ENCODE peak calls at places on chromosomes 5 and 9, in eight cellular contexts. U is H9, X is ascending aorta, T is dorsolateral prefrontal cortex, I is endothelial cell of umbilical vein, O is Peyer's patch, W is psoas muscle, A is A549. R is an unnamed sample.

GRCh38 chr5:16457853-16458252 is 7.7 kb downstream of the ZNF622 start:
- DNase-seq in W (no peak), O (no peak), U (no peak), A (no peak), X (no peak), T (no peak), I (no peak), R (no peak)

GRCh38 chr5:1445313-1445894 is at the start of gene SLC6A3:
- DNase-seq in I (no peak), O (no peak), X (no peak), A (no peak), W (peak), U (peak), T (no peak), R (no peak)

GRCh38 chr9:12708562-12709298 is 15.5 kb downstream of the TYRP1 start:
- DNase-seq in I (peak), U (no peak), X (no peak), T (no peak), A (peak), O (no peak), W (no peak), R (peak)

GRCh38 chr9:34589656-34590375 is at the start of gene CNTFR:
- DNase-seq in A (no peak), O (no peak), I (no peak), W (peak), X (no peak), U (no peak), T (peak), R (no peak)

GRCh38 chr9:30713279-30713678 is 1671.2 kb upstream of the ACO1 start:
- DNase-seq in I (no peak), T (no peak), W (no peak), U (no peak), O (no peak), X (no peak), A (no peak), R (no peak)

GRCh38 chr9:7243838-7244237 is 486.1 kb downstream of the KDM4C start:
- DNase-seq in X (no peak), U (no peak), A (no peak), W (no peak), O (no peak), I (no peak), T (no peak), R (no peak)

GRCh38 chr9:21030389-21031035 is 928 bp downstream of the HACD4 start:
- DNase-seq in I (peak), W (no peak), U (no peak), T (no peak), X (no peak), A (peak), O (no peak), R (peak)

GRCh38 chr9:89497978-89498844 is at the start of gene SEMA4D:
- DNase-seq in T (peak), X (no peak), A (peak), U (peak), I (peak), W (peak), O (peak), R (no peak)

GRCh38 chr5:128341056-128341455 is 197.0 kb downstream of the FBN2 start:
- DNase-seq in T (no peak), U (no peak), X (no peak), I (no peak), O (no peak), A (no peak), W (no peak), R (no peak)

GRCh38 chr9:137127301-137128157 is 11.4 kb upstream of the GRIN1 start:
- DNase-seq in X (no peak), W (no peak), U (no peak), A (peak), O (peak), T (peak), I (peak), R (no peak)

GRCh38 chr9:69028754-69029153 is 6.8 kb upstream of the FXN start:
- DNase-seq in X (no peak), I (no peak), T (no peak), A (no peak), O (no peak), W (no peak), U (no peak), R (no peak)

GRCh38 chr9:120914410-120914809 is 12.2 kb downstream of the TRAF1 start:
- DNase-seq in U (no peak), T (peak), A (no peak), W (no peak), X (peak), O (no peak), I (no peak), R (no peak)

GRCh38 chr5:77844408-77845272 is 68.5 kb upstream of the TBCA start:
- DNase-seq in T (no peak), O (no peak), A (no peak), X (no peak), I (peak), W (peak), U (no peak), R (no peak)

GRCh38 chr9:35687972-35688557 is 1.7 kb downstream of the TPM2 start:
- DNase-seq in W (peak), T (no peak), U (no peak), I (no peak), A (no peak), O (no peak), X (no peak), R (no peak)

GRCh38 chr5:31192442-31192841 is 1.0 kb upstream of the CDH6 start:
- DNase-seq in T (no peak), W (no peak), A (no peak), I (no peak), X (no peak), U (no peak), O (no peak), R (no peak)

GRCh38 chr9:124284940-124285441 is 27.2 kb downstream of the NEK6 start:
- DNase-seq in U (no peak), T (peak), O (no peak), X (no peak), W (no peak), I (no peak), A (no peak), R (no peak)

GRCh38 chr5:82156876-82157275 is 121.3 kb downstream of the RPS23 start:
- DNase-seq in U (no peak), A (no peak), I (no peak), T (no peak), W (no peak), X (no peak), O (no peak), R (no peak)

GRCh38 chr5:135834639-135835529 is at the start of gene SLC25A48:
- DNase-seq in I (peak), A (peak), O (no peak), T (peak), U (peak), X (no peak), W (peak), R (no peak)

GRCh38 chr9:108786756-108787663 is 68.8 kb downstream of the ACTL7B start:
- DNase-seq in I (no peak), T (no peak), W (no peak), U (no peak), O (no peak), A (peak), X (no peak), R (peak)

GRCh38 chr5:126002222-126002897 is 420.8 kb upstream of the GRAMD2B start:
- DNase-seq in X (peak), T (no peak), O (no peak), W (peak), U (no peak), I (peak), A (no peak), R (no peak)

GRCh38 chr5:141617128-141617527 is 1.7 kb downstream of the DIAPH1 start:
- DNase-seq in I (no peak), U (no peak), A (no peak), X (no peak), O (no peak), W (no peak), T (no peak), R (no peak)

GRCh38 chr9:129594632-129595031 is 26.3 kb downstream of the C9orf50 start:
- DNase-seq in T (no peak), I (no peak), W (no peak), X (no peak), A (no peak), U (no peak), O (no peak), R (no peak)

GRCh38 chr9:129595903-129596540 is 24.9 kb downstream of the C9orf50 start:
- DNase-seq in A (no peak), I (no peak), U (no peak), W (no peak), O (no peak), X (no peak), T (no peak), R (no peak)

GRCh38 chr9:129597355-129598088 is 23.4 kb downstream of the C9orf50 start:
- DNase-seq in A (peak), U (peak), O (no peak), X (no peak), I (peak), W (peak), T (no peak), R (no peak)

GRCh38 chr9:129596541-129597328 is 24.2 kb downstream of the C9orf50 start:
- DNase-seq in A (peak), X (no peak), O (no peak), W (peak), I (no peak), T (no peak), U (peak), R (no peak)

GRCh38 chr9:129595323-129595741 is 25.6 kb downstream of the C9orf50 start:
- DNase-seq in X (no peak), U (no peak), W (no peak), T (no peak), A (no peak), O (no peak), I (no peak), R (no peak)
- H3K27ac ChIP-seq in X (peak), U (no peak), W (no peak), T (no peak), A (peak), O (no peak), I (no peak), R (no peak)

DNA sequence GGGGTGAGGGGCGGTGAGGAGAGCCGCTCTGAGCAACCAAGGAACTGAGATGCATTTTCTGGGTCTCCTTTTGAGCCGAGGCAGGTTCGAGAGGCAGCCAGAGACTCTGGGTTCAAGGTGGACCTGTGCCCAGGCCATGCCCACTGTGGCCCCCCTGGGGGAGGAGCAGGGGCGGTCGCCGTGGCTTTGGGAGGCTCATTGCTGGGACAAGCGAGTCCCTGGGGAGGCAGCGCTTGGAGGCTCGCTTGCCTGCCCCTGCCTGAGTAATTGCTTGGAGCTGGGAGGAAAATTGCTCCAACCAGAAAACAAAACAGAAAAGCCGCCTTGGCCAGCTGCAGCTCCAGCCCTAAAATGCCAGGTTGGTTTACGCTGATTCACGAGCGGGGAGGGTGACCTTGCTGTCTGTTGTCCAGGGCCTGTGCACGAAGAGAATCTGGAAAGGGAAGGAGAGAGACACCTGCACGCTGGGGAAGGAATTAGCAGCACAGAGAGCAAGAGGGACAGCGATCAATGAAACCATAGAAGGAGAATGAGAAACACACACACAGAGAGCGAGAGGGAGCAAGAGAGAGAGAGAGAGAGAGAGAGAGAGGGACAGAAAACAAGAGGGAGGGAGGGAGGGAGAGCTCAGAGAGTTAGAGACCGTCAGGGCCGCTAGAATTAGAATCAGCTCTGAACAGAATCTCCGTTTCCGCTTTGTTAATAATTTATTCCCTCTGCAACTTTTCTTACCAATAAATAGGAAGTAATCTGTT is 25.3 kb downstream of the NTNG2 start:
- DNase-seq in T (no peak), X (no peak), W (no peak), A (no peak), I (no peak), U (peak), O (no peak), R (no peak)
- H3K27ac ChIP-seq in T (peak), X (no peak), W (no peak), A (no peak), I (no peak), U (no peak), O (no peak), R (no peak)

GRCh38 chr9:134536101-134536900 is 105.3 kb upstream of the COL5A1 start:
- DNase-seq in U (no peak), T (no peak), A (no peak), W (no peak), X (no peak), I (no peak), O (no peak), R (no peak)
- H3K27ac ChIP-seq in U (no peak), T (no peak), A (peak), W (no peak), X (no peak), I (no peak), O (no peak), R (no peak)

GRCh38 chr9:112031400-112031799 is 134.8 kb downstream of the UGCG start:
- DNase-seq in T (no peak), O (no peak), U (no peak), A (no peak), W (no peak), X (no peak), I (no peak), R (no peak)

GRCh38 chr9:112032009-112032408 is 135.4 kb downstream of the UGCG start:
- DNase-seq in T (no peak), W (no peak), A (no peak), I (no peak), U (no peak), O (no peak), X (no peak), R (no peak)

GRCh38 chr9:112028242-112029221 is 131.9 kb downstream of the UGCG start:
- DNase-seq in T (no peak), A (peak), X (no peak), I (no peak), U (no peak), W (no peak), O (no peak), R (no peak)

GRCh38 chr9:112032733-112033132 is 136.1 kb downstream of the UGCG start:
- DNase-seq in O (no peak), W (no peak), I (no peak), X (no peak), T (no peak), A (no peak), U (no peak), R (no peak)

GRCh38 chr9:112029921-112030444 is 133.4 kb downstream of the UGCG start:
- DNase-seq in T (no peak), I (peak), A (peak), U (no peak), O (no peak), W (no peak), X (no peak), R (peak)
- H3K27ac ChIP-seq in T (no peak), I (peak), A (peak), U (no peak), O (peak), W (no peak), X (no peak), R (peak)

GRCh38 chr5:173500213-173500560 is 116.3 kb downstream of the BOD1 start:
- DNase-seq in O (no peak), W (no peak), T (no peak), U (no peak), A (no peak), I (no peak), X (no peak), R (no peak)
- H3K27ac ChIP-seq in O (no peak), W (peak), T (no peak), U (no peak), A (no peak), I (no peak), X (peak), R (no peak)

GRCh38 chr9:130689572-130689936 is 4.0 kb upstream of the EXOSC2 start:
- DNase-seq in U (no peak), W (no peak), I (no peak), X (no peak), A (no peak), T (no peak), O (no peak), R (no peak)

GRCh38 chr9:130685104-130685503 is 8.5 kb upstream of the EXOSC2 start:
- DNase-seq in X (no peak), O (no peak), U (no peak), T (no peak), A (no peak), W (no peak), I (no peak), R (no peak)

GRCh38 chr9:130687615-130688014 is 6.0 kb upstream of the EXOSC2 start:
- DNase-seq in X (no peak), O (no peak), W (no peak), I (no peak), A (no peak), T (no peak), U (no peak), R (no peak)

GRCh38 chr9:130689937-130690700 is 3.5 kb upstream of the EXOSC2 start:
- DNase-seq in W (peak), A (peak), X (no peak), O (peak), U (peak), T (no peak), I (peak), R (peak)

GRCh38 chr9:130688070-130688469 is 5.5 kb upstream of the EXOSC2 start:
- DNase-seq in W (no peak), I (no peak), A (no peak), X (no peak), U (no peak), T (no peak), O (no peak), R (no peak)
- H3K27ac ChIP-seq in W (no peak), I (no peak), A (no peak), X (no peak), U (no peak), T (no peak), O (no peak), R (no peak)

GRCh38 chr9:130493476-130493875 is 48.7 kb downstream of the ASS1 start:
- DNase-seq in X (no peak), A (no peak), I (no peak), W (no peak), U (no peak), O (no peak), T (no peak), R (no peak)

GRCh38 chr9:130495067-130495466 is 50.3 kb downstream of the ASS1 start:
- DNase-seq in T (no peak), W (no peak), A (no peak), X (no peak), U (no peak), I (no peak), O (no peak), R (no peak)

GRCh38 chr9:130490981-130491380 is 46.2 kb downstream of the ASS1 start:
- DNase-seq in T (no peak), U (no peak), I (no peak), W (no peak), O (no peak), X (no peak), A (no peak), R (no peak)

GRCh38 chr9:130493021-130493420 is 48.3 kb downstream of the ASS1 start:
- DNase-seq in U (no peak), I (no peak), T (no peak), X (no peak), O (no peak), W (no peak), A (no peak), R (no peak)

DNA sequence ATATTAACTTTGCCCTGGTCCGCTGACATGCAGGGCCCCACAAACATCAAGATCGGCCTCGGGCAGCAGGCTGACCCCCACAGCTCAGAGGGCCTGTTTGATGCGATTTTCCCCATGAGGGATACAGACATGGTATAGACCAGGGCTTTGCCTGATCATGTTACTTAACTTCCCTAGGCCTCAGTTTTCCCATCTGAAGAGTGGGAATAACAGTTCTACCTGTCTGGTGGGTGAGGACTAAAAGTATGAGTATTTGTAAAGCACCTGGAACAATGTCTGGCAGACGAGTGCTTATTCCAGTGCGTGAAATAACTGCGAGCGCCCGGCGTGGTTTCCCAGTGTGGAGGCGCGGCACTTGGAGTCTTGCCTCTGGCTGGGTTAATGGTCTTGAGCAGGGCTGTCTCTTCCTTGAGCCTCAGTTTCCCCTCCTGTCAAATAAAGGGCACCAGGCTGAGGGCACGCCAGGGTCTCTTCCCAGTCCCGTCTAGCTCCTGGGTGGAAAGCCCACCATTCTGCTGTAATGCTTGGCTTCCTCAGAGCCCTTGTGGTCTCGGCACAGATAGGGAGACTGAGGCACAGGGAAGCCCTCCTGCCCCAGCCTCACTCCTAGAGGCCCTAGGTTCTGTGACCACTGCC is 47.2 kb downstream of the ASS1 start:
- DNase-seq in O (no peak), I (no peak), X (no peak), W (no peak), U (no peak), A (no peak), T (no peak), R (no peak)
- H3K27ac ChIP-seq in O (no peak), I (no peak), X (no peak), W (no peak), U (no peak), A (no peak), T (no peak), R (no peak)

GRCh38 chr9:93141771-93142483 is 7.9 kb upstream of the NINJ1 start:
- DNase-seq in I (no peak), X (no peak), O (no peak), A (no peak), T (no peak), U (no peak), W (no peak), R (no peak)
- H3K27ac ChIP-seq in I (no peak), X (peak), O (no peak), A (no peak), T (no peak), U (no peak), W (peak), R (no peak)

DNA sequence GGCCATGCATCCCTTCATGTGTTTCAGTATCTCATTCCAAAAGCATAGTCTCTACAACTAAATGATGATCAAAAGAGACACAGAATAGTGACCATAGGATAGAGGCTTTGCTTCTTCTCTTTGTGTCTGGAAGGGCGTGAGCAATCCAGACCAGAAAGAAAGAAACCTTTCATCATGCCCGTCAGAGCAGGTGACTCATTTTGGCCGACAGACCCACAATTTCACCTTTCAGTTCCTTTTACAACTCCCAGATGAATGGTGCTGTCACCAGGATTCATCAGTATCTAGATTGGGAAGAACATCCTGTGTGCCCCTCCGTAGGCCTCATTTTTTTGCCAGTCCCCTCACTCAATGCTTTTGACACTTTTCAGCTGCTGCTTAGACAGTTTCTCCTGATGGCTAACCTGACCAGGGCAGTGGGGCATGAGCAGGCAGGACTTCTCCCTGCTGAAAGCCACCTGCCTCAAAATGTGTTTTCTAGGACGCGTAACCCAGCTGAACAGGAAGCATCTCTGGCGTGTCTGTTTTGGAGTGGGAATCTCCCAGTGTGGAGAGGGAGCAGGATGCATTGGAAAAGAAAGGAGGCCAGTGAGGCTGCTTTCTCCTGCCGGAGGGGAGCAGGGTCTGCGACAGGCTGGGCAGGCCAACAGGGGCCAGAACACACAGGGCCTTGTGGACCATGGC is 21.2 kb downstream of the ABLIM3 start:
- DNase-seq in U (no peak), O (no peak), W (no peak), A (peak), X (no peak), I (no peak), T (no peak), R (peak)
- H3K27ac ChIP-seq in U (no peak), O (no peak), W (no peak), A (peak), X (no peak), I (no peak), T (no peak), R (peak)